ENCODE peak calls at places on chromosomes 16 and 17, in four cellular contexts. Y is tibial nerve, V is body of pancreas, L is AG20443. H is an unnamed sample.

GRCh38 chr17:63434951-63435571 is 11.0 kb downstream of the CYB561 start:
- DNase-seq in L (peak; percentile 32), V (peak; percentile 93), Y (no peak), H (peak; percentile 68)

GRCh38 chr16:10356870-10357842 is 28.7 kb upstream of the ATF7IP2 start:
- DNase-seq in L (no peak), V (no peak), Y (no peak), H (no peak)

GRCh38 chr17:49045376-49045775 is 48.2 kb downstream of the IGF2BP1 start:
- DNase-seq in V (no peak), L (no peak), Y (no peak), H (no peak)

GRCh38 chr17:7213895-7214299 is 5.7 kb downstream of the DLG4 start:
- DNase-seq in Y (no peak), V (peak; percentile 82), L (peak; percentile 53), H (no peak)

GRCh38 chr16:20147091-20147490 is 73.4 kb upstream of the GPR139 start:
- DNase-seq in V (no peak), Y (no peak), L (no peak), H (no peak)

GRCh38 chr17:70332811-70333210 is 163.5 kb downstream of the KCNJ2 start:
- DNase-seq in Y (no peak), L (no peak), V (no peak), H (no peak)

GRCh38 chr17:40323731-40324650 is 15.0 kb downstream of the RARA start:
- DNase-seq in Y (no peak), L (peak; percentile 77), V (no peak), H (no peak)

GRCh38 chr17:42101513-42102292 is 3.4 kb upstream of the ZNF385C start:
- DNase-seq in V (peak; percentile 77), Y (peak; percentile 63), L (peak; percentile 94), H (peak; percentile 71)

GRCh38 chr17:31392002-31392855 is 754 bp downstream of the RAB11FIP4 start:
- DNase-seq in V (no peak), Y (no peak), L (peak; percentile 14), H (no peak)

GRCh38 chr16:86671486-86672214 is 93.3 kb downstream of the FOXL1 start:
- DNase-seq in V (no peak), Y (no peak), L (peak; percentile 34), H (no peak)

H was measured in right lobe of liver.